ENCODE peak calls at places on chromosomes 1 and 21, in six cellular contexts. One of them, this sample, is unnamed.
A peak's percentile ranks its signal among the peaks of the same experiment; 100 is the strongest.

GRCh38 chr1:6205849-6206845 is at the start of gene RNF207:
- DNase-seq in Calu3: peak; percentile 89
- DNase-seq in head of caudate nucleus: peak; percentile 24
- DNase-seq in HT1080: no peak
- DNase-seq in neural crest cell: peak; percentile 22
- DNase-seq in putamen: no peak
- DNase-seq in this sample: peak; percentile 74

GRCh38 chr1:183652107-183652506 is 1.0 kb downstream of the APOBEC4 start:
- DNase-seq in Calu3: no peak
- DNase-seq in head of caudate nucleus: no peak
- DNase-seq in HT1080: no peak
- DNase-seq in neural crest cell: no peak
- DNase-seq in putamen: no peak
- DNase-seq in this sample: peak; percentile 9

GRCh38 chr1:15000671-15001070 is 152.9 kb upstream of the TMEM51 start:
- DNase-seq in Calu3: no peak
- DNase-seq in head of caudate nucleus: no peak
- DNase-seq in HT1080: no peak
- DNase-seq in neural crest cell: no peak
- DNase-seq in putamen: no peak
- DNase-seq in this sample: no peak

GRCh38 chr1:193786041-193786440 is 599.6 kb upstream of the B3GALT2 start:
- DNase-seq in Calu3: no peak
- DNase-seq in head of caudate nucleus: no peak
- DNase-seq in HT1080: no peak
- DNase-seq in neural crest cell: no peak
- DNase-seq in putamen: no peak
- DNase-seq in this sample: no peak

GRCh38 chr1:108816049-108816882 is 40.6 kb downstream of the AKNAD1 start:
- DNase-seq in Calu3: peak; percentile 33
- DNase-seq in head of caudate nucleus: peak; percentile 90
- DNase-seq in HT1080: peak; percentile 95
- DNase-seq in neural crest cell: peak; percentile 63
- DNase-seq in putamen: peak; percentile 95
- DNase-seq in this sample: no peak

GRCh38 chr1:230744382-230744781 is 2.8 kb upstream of the CAPN9 start:
- DNase-seq in Calu3: no peak
- DNase-seq in head of caudate nucleus: no peak
- DNase-seq in HT1080: peak; percentile 31
- DNase-seq in neural crest cell: no peak
- DNase-seq in putamen: no peak
- DNase-seq in this sample: no peak

GRCh38 chr1:179995576-179995975 is 41.0 kb downstream of the CEP350 start:
- DNase-seq in Calu3: no peak
- DNase-seq in head of caudate nucleus: no peak
- DNase-seq in HT1080: no peak
- DNase-seq in neural crest cell: no peak
- DNase-seq in putamen: no peak
- DNase-seq in this sample: no peak

GRCh38 chr1:204213668-204214662 is at the start of gene GOLT1A:
- DNase-seq in Calu3: peak; percentile 92
- DNase-seq in head of caudate nucleus: peak; percentile 79
- DNase-seq in HT1080: peak; percentile 64
- DNase-seq in neural crest cell: peak; percentile 57
- DNase-seq in putamen: peak; percentile 81
- DNase-seq in this sample: peak; percentile 53

GRCh38 chr1:234546890-234547788 is 62.8 kb downstream of the IRF2BP2 start:
- DNase-seq in Calu3: no peak
- DNase-seq in head of caudate nucleus: no peak
- DNase-seq in HT1080: no peak
- DNase-seq in neural crest cell: no peak
- DNase-seq in putamen: no peak
- DNase-seq in this sample: no peak

GRCh38 chr1:151908228-151908691 is 1.1 kb downstream of the THEM4 start:
- DNase-seq in Calu3: no peak
- DNase-seq in head of caudate nucleus: no peak
- DNase-seq in HT1080: peak; percentile 42
- DNase-seq in neural crest cell: no peak
- DNase-seq in putamen: no peak
- DNase-seq in this sample: peak; percentile 17

GRCh38 chr1:224922404-224923164 is 6.9 kb upstream of the DNAH14 start:
- DNase-seq in Calu3: peak; percentile 30
- DNase-seq in head of caudate nucleus: no peak
- DNase-seq in HT1080: peak; percentile 29
- DNase-seq in neural crest cell: no peak
- DNase-seq in putamen: peak; percentile 10
- DNase-seq in this sample: no peak

GRCh38 chr1:204829133-204829532 is 41.5 kb upstream of the NFASC start:
- DNase-seq in Calu3: no peak
- DNase-seq in head of caudate nucleus: peak; percentile 62
- DNase-seq in HT1080: no peak
- DNase-seq in neural crest cell: no peak
- DNase-seq in putamen: peak; percentile 69
- DNase-seq in this sample: no peak

GRCh38 chr1:117237701-117238413 is 27.1 kb upstream of the VTCN1 start:
- DNase-seq in Calu3: peak; percentile 3
- DNase-seq in head of caudate nucleus: no peak
- DNase-seq in HT1080: peak; percentile 26
- DNase-seq in neural crest cell: no peak
- DNase-seq in putamen: no peak
- DNase-seq in this sample: no peak

GRCh38 chr1:216140650-216141547 is 282.3 kb downstream of the USH2A start:
- DNase-seq in Calu3: no peak
- DNase-seq in head of caudate nucleus: no peak
- DNase-seq in HT1080: no peak
- DNase-seq in neural crest cell: no peak
- DNase-seq in putamen: no peak
- DNase-seq in this sample: no peak

GRCh38 chr1:17128361-17128760 is 9.1 kb upstream of the PADI2 start:
- DNase-seq in Calu3: peak; percentile 54
- DNase-seq in head of caudate nucleus: no peak
- DNase-seq in HT1080: peak; percentile 98
- DNase-seq in neural crest cell: no peak
- DNase-seq in putamen: no peak
- DNase-seq in this sample: no peak

GRCh38 chr21:41508415-41509205 is 652 bp upstream of the TMPRSS2 start:
- DNase-seq in Calu3: no peak
- DNase-seq in head of caudate nucleus: no peak
- DNase-seq in HT1080: no peak
- DNase-seq in neural crest cell: no peak
- DNase-seq in putamen: no peak
- DNase-seq in this sample: no peak

GRCh38 chr1:201889092-201889968 is 632 bp downstream of the SHISA4 start:
- DNase-seq in Calu3: no peak
- DNase-seq in head of caudate nucleus: peak; percentile 32
- DNase-seq in HT1080: no peak
- DNase-seq in neural crest cell: no peak
- DNase-seq in putamen: peak; percentile 31
- DNase-seq in this sample: no peak

GRCh38 chr1:150579110-150579954 is at the start of gene MCL1:
- DNase-seq in Calu3: peak; percentile 95
- DNase-seq in head of caudate nucleus: peak; percentile 91
- DNase-seq in HT1080: peak; percentile 97
- DNase-seq in neural crest cell: peak; percentile 81
- DNase-seq in putamen: peak; percentile 96
- DNase-seq in this sample: peak; percentile 90

GRCh38 chr1:246582301-246583055 is 16.2 kb downstream of the CNST start:
- DNase-seq in Calu3: no peak
- DNase-seq in head of caudate nucleus: no peak
- DNase-seq in HT1080: no peak
- DNase-seq in neural crest cell: no peak
- DNase-seq in putamen: no peak
- DNase-seq in this sample: no peak

GRCh38 chr21:42721341-42721824 is 68.0 kb downstream of the PDE9A start:
- DNase-seq in Calu3: no peak
- DNase-seq in head of caudate nucleus: no peak
- DNase-seq in HT1080: no peak
- DNase-seq in neural crest cell: no peak
- DNase-seq in putamen: no peak
- DNase-seq in this sample: no peak

GRCh38 chr1:238409191-238409846 is 518.6 kb upstream of the ZP4 start:
- DNase-seq in Calu3: peak; percentile 8
- DNase-seq in head of caudate nucleus: no peak
- DNase-seq in HT1080: peak; percentile 96
- DNase-seq in neural crest cell: no peak
- DNase-seq in putamen: no peak
- DNase-seq in this sample: no peak

GRCh38 chr1:10530281-10530740 is 55.6 kb downstream of the PEX14 start:
- DNase-seq in Calu3: no peak
- DNase-seq in head of caudate nucleus: no peak
- DNase-seq in HT1080: peak; percentile 78
- DNase-seq in neural crest cell: peak; percentile 61
- DNase-seq in putamen: no peak
- DNase-seq in this sample: no peak

GRCh38 chr1:41764608-41765007 is 154.1 kb downstream of the HIVEP3 start:
- DNase-seq in Calu3: no peak
- DNase-seq in head of caudate nucleus: no peak
- DNase-seq in HT1080: no peak
- DNase-seq in neural crest cell: no peak
- DNase-seq in putamen: peak; percentile 40
- DNase-seq in this sample: no peak

GRCh38 chr1:2784854-2785630 is 16.5 kb downstream of the TTC34 start:
- DNase-seq in Calu3: no peak
- DNase-seq in head of caudate nucleus: no peak
- DNase-seq in HT1080: no peak
- DNase-seq in neural crest cell: no peak
- DNase-seq in putamen: no peak
- DNase-seq in this sample: no peak

GRCh38 chr1:96843196-96843595 is 121.6 kb downstream of the PTBP2 start:
- DNase-seq in Calu3: no peak
- DNase-seq in head of caudate nucleus: no peak
- DNase-seq in HT1080: peak; percentile 17
- DNase-seq in neural crest cell: no peak
- DNase-seq in putamen: no peak
- DNase-seq in this sample: no peak

GRCh38 chr1:37483785-37484184 is 9.4 kb downstream of the ZC3H12A start:
- DNase-seq in Calu3: no peak
- DNase-seq in head of caudate nucleus: no peak
- DNase-seq in HT1080: no peak
- DNase-seq in neural crest cell: no peak
- DNase-seq in putamen: no peak
- DNase-seq in this sample: no peak

GRCh38 chr1:223258751-223259177 is 105.2 kb downstream of the SUSD4 start:
- DNase-seq in Calu3: peak; percentile 66
- DNase-seq in head of caudate nucleus: no peak
- DNase-seq in HT1080: peak; percentile 73
- DNase-seq in neural crest cell: no peak
- DNase-seq in putamen: no peak
- DNase-seq in this sample: no peak

GRCh38 chr1:222084996-222085395 is 343.1 kb upstream of the DUSP10 start:
- DNase-seq in Calu3: no peak
- DNase-seq in head of caudate nucleus: no peak
- DNase-seq in HT1080: no peak
- DNase-seq in neural crest cell: no peak
- DNase-seq in putamen: no peak
- DNase-seq in this sample: no peak

GRCh38 chr21:41951876-41952567 is 1.8 kb downstream of the C2CD2 start:
- DNase-seq in Calu3: no peak
- DNase-seq in head of caudate nucleus: no peak
- DNase-seq in HT1080: no peak
- DNase-seq in neural crest cell: no peak
- DNase-seq in putamen: no peak
- DNase-seq in this sample: no peak

GRCh38 chr1:225762444-225762843 is 15.2 kb upstream of the SRP9 start:
- DNase-seq in Calu3: no peak
- DNase-seq in head of caudate nucleus: no peak
- DNase-seq in HT1080: no peak
- DNase-seq in neural crest cell: no peak
- DNase-seq in putamen: no peak
- DNase-seq in this sample: no peak

GRCh38 chr21:36478207-36478701 is 1.7 kb downstream of the CLDN14 start:
- DNase-seq in Calu3: peak; percentile 24
- DNase-seq in head of caudate nucleus: no peak
- DNase-seq in HT1080: peak; percentile 88
- DNase-seq in neural crest cell: no peak
- DNase-seq in putamen: no peak
- DNase-seq in this sample: no peak

GRCh38 chr21:39519835-39520234 is 68.1 kb downstream of the SH3BGR start:
- DNase-seq in Calu3: no peak
- DNase-seq in head of caudate nucleus: no peak
- DNase-seq in HT1080: no peak
- DNase-seq in neural crest cell: no peak
- DNase-seq in putamen: no peak
- DNase-seq in this sample: no peak

GRCh38 chr1:156086256-156086662 is 4.0 kb upstream of the MEX3A start:
- DNase-seq in Calu3: peak; percentile 49
- DNase-seq in head of caudate nucleus: no peak
- DNase-seq in HT1080: peak; percentile 39
- DNase-seq in neural crest cell: no peak
- DNase-seq in putamen: no peak
- DNase-seq in this sample: no peak

This sample was measured in activated naive CD8-positive, alpha-beta T cell treated with anti-CD3 and anti-CD28 coated beads for 36 hours.